ENCODE peak calls at places on chromosomes 6 and 20, in six cellular contexts. Z, T, Q, P, C and U are unnamed samples.

GRCh38 chr20:41466836-41467619 is 100.4 kb upstream of the EMILIN3 start:
- DNase-seq in Z (no peak), T (no peak), Q (no peak), P (no peak), C (no peak), U (no peak)

GRCh38 chr6:7058250-7058923 is 49.4 kb upstream of the RREB1 start:
- DNase-seq in Z (no peak), T (peak; percentile 87), Q (peak; percentile 34), P (no peak), C (no peak), U (no peak)

GRCh38 chr20:21368791-21369190 is 28.5 kb downstream of the NKX2-4 start:
- DNase-seq in Z (no peak), T (no peak), Q (no peak), P (no peak), C (no peak), U (no peak)

GRCh38 chr20:18314786-18315406 is 26.6 kb downstream of the ZNF133 start:
- DNase-seq in Z (no peak), T (peak; percentile 19), Q (no peak), P (no peak), C (no peak), U (no peak)

GRCh38 chr6:110799655-110800054 is 15.6 kb downstream of the CDK19 start:
- DNase-seq in Z (no peak), T (no peak), Q (no peak), P (no peak), C (no peak), U (no peak)

GRCh38 chr6:11491998-11492397 is 45.6 kb upstream of the TMEM170B start:
- DNase-seq in Z (no peak), T (no peak), Q (no peak), P (peak; percentile 29), C (peak; percentile 24), U (no peak)

GRCh38 chr6:36314221-36315014 is 22.3 kb downstream of the BNIP5 start:
- DNase-seq in Z (no peak), T (no peak), Q (peak; percentile 30), P (no peak), C (no peak), U (no peak)

GRCh38 chr6:69722683-69723082 is 74.1 kb downstream of the LMBRD1 start:
- DNase-seq in Z (no peak), T (no peak), Q (no peak), P (no peak), C (no peak), U (no peak)

GRCh38 chr20:37504404-37505096 is 16.5 kb upstream of the NNAT start:
- DNase-seq in Z (no peak), T (no peak), Q (no peak), P (no peak), C (no peak), U (no peak)

GRCh38 chr6:117776441-117776840 is 101.2 kb downstream of the NUS1 start:
- DNase-seq in Z (no peak), T (no peak), Q (peak; percentile 18), P (no peak), C (no peak), U (no peak)

GRCh38 chr6:12947191-12947795 is 230.7 kb downstream of the PHACTR1 start:
- DNase-seq in Z (no peak), T (peak; percentile 44), Q (no peak), P (no peak), C (no peak), U (no peak)

GRCh38 chr20:52078289-52078688 is 113.3 kb downstream of the ZFP64 start:
- DNase-seq in Z (no peak), T (no peak), Q (no peak), P (no peak), C (no peak), U (no peak)

GRCh38 chr20:62739581-62740285 is 31.1 kb downstream of the NTSR1 start:
- DNase-seq in Z (peak; percentile 66), T (no peak), Q (no peak), P (peak; percentile 49), C (no peak), U (no peak)

GRCh38 chr6:118386975-118387374 is 161.1 kb upstream of the PLN start:
- DNase-seq in Z (no peak), T (no peak), Q (no peak), P (no peak), C (no peak), U (no peak)

GRCh38 chr6:127201321-127201720 is 65.3 kb upstream of the RNF146 start:
- DNase-seq in Z (no peak), T (no peak), Q (no peak), P (no peak), C (no peak), U (no peak)

GRCh38 chr6:39003072-39003471 is 45.5 kb upstream of the GLP1R start:
- DNase-seq in Z (no peak), T (no peak), Q (peak; percentile 42), P (no peak), C (no peak), U (no peak)

GRCh38 chr6:142301421-142302391 is at the start of gene ADGRG6:
- DNase-seq in Z (peak; percentile 80), T (no peak), Q (peak; percentile 71), P (peak; percentile 45), C (no peak), U (no peak)

GRCh38 chr6:2976571-2977085 is 5.3 kb upstream of the SERPINB6 start:
- DNase-seq in Z (no peak), T (peak; percentile 82), Q (no peak), P (no peak), C (no peak), U (no peak)

GRCh38 chr20:39795401-39796272 is 833.5 kb downstream of the DHX35 start:
- DNase-seq in Z (no peak), T (no peak), Q (no peak), P (no peak), C (no peak), U (no peak)

GRCh38 chr20:19992996-19993908 is 23.9 kb upstream of the NAA20 start:
- DNase-seq in Z (no peak), T (peak; percentile 87), Q (no peak), P (no peak), C (no peak), U (no peak)

GRCh38 chr20:63895886-63896135 is 885 bp downstream of the DNAJC5 start:
- DNase-seq in Z (no peak), T (no peak), Q (no peak), P (no peak), C (peak; percentile 23), U (no peak)

GRCh38 chr6:74161380-74161779 is 465.4 kb downstream of the CD109 start:
- DNase-seq in Z (no peak), T (no peak), Q (no peak), P (no peak), C (no peak), U (no peak)

GRCh38 chr20:55830124-55830828 is 175.0 kb downstream of the CBLN4 start:
- DNase-seq in Z (no peak), T (no peak), Q (no peak), P (no peak), C (no peak), U (no peak)

GRCh38 chr6:130107710-130108109 is 89.3 kb downstream of the L3MBTL3 start:
- DNase-seq in Z (no peak), T (no peak), Q (no peak), P (no peak), C (no peak), U (no peak)

GRCh38 chr6:69487688-69488087 is 309.1 kb downstream of the LMBRD1 start:
- DNase-seq in Z (no peak), T (no peak), Q (no peak), P (no peak), C (peak; percentile 6), U (no peak)

GRCh38 chr20:62246872-62247652 is 8.7 kb downstream of the OSBPL2 start:
- DNase-seq in Z (no peak), T (no peak), Q (peak; percentile 67), P (no peak), C (no peak), U (no peak)

GRCh38 chr6:33861722-33862121 is 57.9 kb upstream of the MLN start:
- DNase-seq in Z (no peak), T (no peak), Q (no peak), P (no peak), C (no peak), U (no peak)

GRCh38 chr6:70371454-70372105 is 41.7 kb upstream of the FAM135A start:
- DNase-seq in Z (no peak), T (peak; percentile 16), Q (peak; percentile 83), P (peak; percentile 13), C (peak; percentile 68), U (no peak)

GRCh38 chr6:139860193-139860592 is 485.7 kb upstream of the CITED2 start:
- DNase-seq in Z (no peak), T (no peak), Q (no peak), P (no peak), C (no peak), U (no peak)

GRCh38 chr6:17712573-17712972 is 5.8 kb upstream of the NUP153 start:
- DNase-seq in Z (no peak), T (no peak), Q (no peak), P (no peak), C (no peak), U (no peak)
- H3K36me3 ChIP-seq in Z (no peaks in the 10 kb centered on the region), T (no peaks in the 10 kb centered on the region), Q (no peaks in the 10 kb centered on the region), P (no peaks in the 10 kb centered on the region), C (peaks cover 6% of the 10 kb centered on the region), U (no peaks in the 10 kb centered on the region)

GRCh38 chr6:159039885-159040258 is 4.9 kb downstream of the TAGAP start:
- DNase-seq in Z (no peak), T (no peak), Q (no peak), P (no peak), C (no peak), U (no peak)
- H3K36me3 ChIP-seq in Z (peaks cover 45% of the 10 kb centered on the region), T (no peaks in the 10 kb centered on the region), Q (no peaks in the 10 kb centered on the region), P (peaks cover 24% of the 10 kb centered on the region), C (peaks cover 93% of the 10 kb centered on the region), U (no peaks in the 10 kb centered on the region)

GRCh38 chr20:44204156-44204831 is 6.3 kb downstream of the OSER1 start:
- DNase-seq in Z (no peak), T (peak; percentile 85), Q (no peak), P (no peak), C (no peak), U (no peak)

GRCh38 chr20:44204832-44205215 is 5.7 kb downstream of the OSER1 start:
- DNase-seq in Z (no peak), T (no peak), Q (no peak), P (no peak), C (no peak), U (no peak)

GRCh38 chr20:44200983-44201382 is 9.6 kb downstream of the OSER1 start:
- DNase-seq in Z (no peak), T (no peak), Q (no peak), P (no peak), C (no peak), U (no peak)

GRCh38 chr20:44200371-44200770 is 10.2 kb downstream of the OSER1 start:
- DNase-seq in Z (no peak), T (no peak), Q (no peak), P (no peak), C (no peak), U (no peak)

GRCh38 chr20:44203161-44203560 is 7.4 kb downstream of the OSER1 start:
- DNase-seq in Z (no peak), T (no peak), Q (peak; percentile 62), P (no peak), C (no peak), U (no peak)
- H3K36me3 ChIP-seq in Z (peaks cover 82% of the 10 kb centered on the region), T (peaks cover 9% of the 10 kb centered on the region), Q (peaks cover 33% of the 10 kb centered on the region), P (peaks cover 5% of the 10 kb centered on the region), C (peaks cover 80% of the 10 kb centered on the region), U (peaks cover 5% of the 10 kb centered on the region)

DNA sequence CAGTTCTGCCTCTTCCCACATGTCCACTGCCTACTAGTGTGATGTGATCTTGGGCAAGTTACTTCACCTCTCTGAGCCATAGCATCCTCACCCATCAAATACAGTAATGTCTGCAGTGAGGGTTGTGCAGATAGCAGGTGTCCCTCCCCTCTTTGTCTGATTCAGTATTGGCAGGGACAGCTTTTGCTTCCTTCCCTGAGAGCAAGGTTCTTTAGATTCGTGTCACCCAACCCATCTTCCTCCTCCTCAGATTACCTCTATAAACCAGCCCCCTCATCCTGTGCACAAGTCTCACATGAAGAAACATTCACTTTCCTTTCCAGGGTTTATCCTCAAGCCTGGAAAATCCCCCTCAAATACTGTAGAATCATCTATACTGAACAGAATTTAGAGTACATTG is 15.4 kb downstream of the ACTR5 start:
- DNase-seq in Z (no peak), T (no peak), Q (no peak), P (no peak), C (no peak), U (no peak)
- H3K36me3 ChIP-seq in Z (peaks cover 86% of the 10 kb centered on the region), T (peaks cover 4% of the 10 kb centered on the region), Q (peaks cover 11% of the 10 kb centered on the region), P (peaks cover 14% of the 10 kb centered on the region), C (peaks cover 98% of the 10 kb centered on the region), U (peaks cover 16% of the 10 kb centered on the region)